ENCODE peak calls at places on chromosomes 6 and 20, in seven cellular contexts. X, M, D, T, P, O and I are unnamed samples.

GRCh38 chr6:13296536-13296997 is 31.8 kb downstream of the TBC1D7 start:
- DNase-seq in M (no peak), T (peak; percentile 20), X (no peak), O (no peak), D (no peak), P (no peak), I (no peak)

GRCh38 chr6:22145823-22146379 is 150.9 kb downstream of the PRL start:
- DNase-seq in X (no peak), D (no peak), O (no peak), P (no peak), T (no peak), M (no peak), I (no peak)

GRCh38 chr6:155303361-155303870 is 10.9 kb downstream of the TFB1M start:
- DNase-seq in P (no peak), D (no peak), O (no peak), X (no peak), T (no peak), M (no peak), I (no peak)

GRCh38 chr6:9507136-9507895 is 907.6 kb downstream of the TFAP2A start:
- DNase-seq in O (no peak), T (peak; percentile 38), D (no peak), P (no peak), X (no peak), M (no peak), I (no peak)

GRCh38 chr6:7146079-7146828 is 38.5 kb downstream of the RREB1 start:
- DNase-seq in O (peak; percentile 54), T (peak; percentile 74), M (peak; percentile 53), D (no peak), X (peak; percentile 39), P (peak; percentile 71), I (no peak)

GRCh38 chr20:48563191-48563884 is 264.5 kb downstream of the PREX1 start:
- DNase-seq in T (no peak), O (no peak), X (no peak), M (no peak), P (no peak), D (no peak), I (no peak)

GRCh38 chr20:21027569-21027968 is 78.6 kb downstream of the LINC00237 start:
- DNase-seq in O (no peak), D (no peak), T (no peak), M (no peak), P (no peak), X (no peak), I (no peak)

GRCh38 chr6:81929828-81930227 is 177.3 kb upstream of the TENT5A start:
- DNase-seq in O (no peak), D (no peak), X (no peak), T (no peak), M (no peak), P (no peak), I (no peak)

GRCh38 chr6:67361264-67361663 is 1273.8 kb upstream of the ADGRB3 start:
- DNase-seq in D (no peak), P (no peak), T (no peak), X (no peak), M (no peak), O (no peak), I (no peak)

GRCh38 chr6:154266560-154267134 is 90.0 kb downstream of the IPCEF1 start:
- DNase-seq in P (no peak), M (no peak), O (no peak), T (peak; percentile 47), D (no peak), X (no peak), I (no peak)

GRCh38 chr6:106188104-106188794 is 102.1 kb downstream of the PRDM1 start:
- DNase-seq in D (no peak), O (no peak), X (no peak), P (no peak), T (no peak), M (no peak), I (no peak)

GRCh38 chr6:135759831-135760230 is 91.7 kb upstream of the PDE7B start:
- DNase-seq in O (no peak), M (no peak), P (no peak), X (no peak), T (peak; percentile 26), D (no peak), I (no peak)

GRCh38 chr6:24974182-24975171 is 38.7 kb upstream of the RIPOR2 start:
- DNase-seq in T (no peak), M (no peak), D (no peak), X (peak; percentile 38), P (no peak), O (no peak), I (no peak)

GRCh38 chr6:140979642-140980091 is 1153.1 kb upstream of the GJE1 start:
- DNase-seq in D (no peak), X (no peak), T (no peak), P (peak; percentile 30), O (no peak), M (peak; percentile 30), I (peak; percentile 41)

GRCh38 chr6:18503588-18504231 is 116.6 kb downstream of the RNF144B start:
- DNase-seq in D (peak; percentile 29), P (peak; percentile 45), M (peak; percentile 68), O (peak; percentile 20), X (peak; percentile 65), T (peak; percentile 79), I (no peak)

GRCh38 chr6:80457044-80457933 is 350.8 kb downstream of the BCKDHB start:
- DNase-seq in P (peak; percentile 77), O (peak; percentile 68), T (no peak), D (no peak), X (no peak), M (peak; percentile 71), I (peak; percentile 59)

GRCh38 chr20:45154183-45154582 is 20.5 kb upstream of the PI3 start:
- DNase-seq in T (no peak), M (no peak), D (no peak), O (no peak), X (no peak), P (no peak), I (no peak)
- TF ChIP-seq CTCF in T (no peak), M (no peak), D (no peak), O (no peak), X (no peak), P (no peak), I (no peak)

GRCh38 chr20:53916173-53916512 is 154.3 kb downstream of the BCAS1 start:
- DNase-seq in P (no peak), T (no peak), O (no peak), M (no peak), D (no peak), X (no peak), I (no peak)
- TF ChIP-seq CTCF in P (no peak), T (no peak), O (no peak), M (no peak), D (no peak), X (no peak), I (no peak)

GRCh38 chr20:4979841-4980410 is 21.4 kb downstream of the SLC23A2 start:
- DNase-seq in M (no peak), O (no peak), D (no peak), P (no peak), T (no peak), X (no peak), I (no peak)
- TF ChIP-seq CTCF in M (no peak), O (no peak), D (no peak), P (no peak), T (no peak), X (no peak), I (no peak)

GRCh38 chr20:51712501-51713212 is 55.5 kb downstream of the ATP9A start:
- DNase-seq in T (no peak), X (no peak), P (no peak), M (no peak), D (no peak), O (no peak), I (no peak)
- TF ChIP-seq CTCF in T (peak; percentile 2), X (no peak), P (no peak), M (no peak), D (no peak), O (no peak), I (peak; percentile 49)

GRCh38 chr6:45500924-45501816 is 123.4 kb upstream of the SUPT3H start:
- DNase-seq in X (no peak), T (peak; percentile 72), D (no peak), P (no peak), O (no peak), M (no peak), I (no peak)
- TF ChIP-seq CTCF in X (no peak), T (peak; percentile 87), D (peak; percentile 80), P (no peak), O (no peak), M (no peak), I (no peak)